ENCODE peak calls at places on chromosomes 3 and 15, in ten cellular contexts. One of them, this sample, is unnamed.

GRCh38 chr15:90829942-90830440 is 38.4 kb upstream of the FURIN start:
- DNase-seq in H1: no peak
- DNase-seq in GM12892: no peak
- DNase-seq in NCI-H69: no peak
- DNase-seq in NCI-H460: no peak
- DNase-seq in right cardiac atrium: no peak
- DNase-seq in kidney tubule cell: no peak
- DNase-seq in Daoy: no peak
- DNase-seq in HCT116: no peak
- DNase-seq in sciatic nerve: no peak
- DNase-seq in this sample: no peak

GRCh38 chr3:127096256-127097008 is 96.5 kb upstream of the PRR23E start:
- DNase-seq in H1: no peak
- DNase-seq in GM12892: no peak
- DNase-seq in NCI-H69: no peak
- DNase-seq in NCI-H460: no peak
- DNase-seq in right cardiac atrium: no peak
- DNase-seq in kidney tubule cell: no peak
- DNase-seq in Daoy: no peak
- DNase-seq in HCT116: no peak
- DNase-seq in sciatic nerve: peak; percentile 40
- DNase-seq in this sample: no peak

GRCh38 chr15:49645937-49646336 is 25.1 kb downstream of the DTWD1 start:
- DNase-seq in H1: no peak
- DNase-seq in GM12892: no peak
- DNase-seq in NCI-H69: peak; percentile 99
- DNase-seq in NCI-H460: no peak
- DNase-seq in right cardiac atrium: peak; percentile 18
- DNase-seq in kidney tubule cell: peak; percentile 98
- DNase-seq in Daoy: peak; percentile 30
- DNase-seq in HCT116: no peak
- DNase-seq in sciatic nerve: peak; percentile 62
- DNase-seq in this sample: no peak

GRCh38 chr3:12829886-12830784 is 11.2 kb downstream of the RPL32 start:
- DNase-seq in H1: no peak
- DNase-seq in GM12892: no peak
- DNase-seq in NCI-H69: no peak
- DNase-seq in NCI-H460: no peak
- DNase-seq in right cardiac atrium: no peak
- DNase-seq in kidney tubule cell: no peak
- DNase-seq in Daoy: no peak
- DNase-seq in HCT116: no peak
- DNase-seq in sciatic nerve: no peak
- DNase-seq in this sample: no peak

GRCh38 chr3:38283810-38284775 is 2.0 kb downstream of the SLC22A14 start:
- DNase-seq in H1: no peak
- DNase-seq in GM12892: no peak
- DNase-seq in NCI-H69: no peak
- DNase-seq in NCI-H460: no peak
- DNase-seq in right cardiac atrium: no peak
- DNase-seq in kidney tubule cell: no peak
- DNase-seq in Daoy: no peak
- DNase-seq in HCT116: no peak
- DNase-seq in sciatic nerve: no peak
- DNase-seq in this sample: no peak

GRCh38 chr3:34533468-34533867 is 735.0 kb downstream of the PDCD6IP start:
- DNase-seq in H1: no peak
- DNase-seq in GM12892: no peak
- DNase-seq in NCI-H69: no peak
- DNase-seq in NCI-H460: no peak
- DNase-seq in right cardiac atrium: no peak
- DNase-seq in kidney tubule cell: no peak
- DNase-seq in Daoy: no peak
- DNase-seq in HCT116: no peak
- DNase-seq in sciatic nerve: no peak
- DNase-seq in this sample: no peak

GRCh38 chr3:51388286-51389029 is 2.6 kb upstream of the RBM15B start:
- DNase-seq in H1: peak; percentile 43
- DNase-seq in GM12892: no peak
- DNase-seq in NCI-H69: no peak
- DNase-seq in NCI-H460: no peak
- DNase-seq in right cardiac atrium: no peak
- DNase-seq in kidney tubule cell: peak; percentile 68
- DNase-seq in Daoy: no peak
- DNase-seq in HCT116: peak; percentile 26
- DNase-seq in sciatic nerve: no peak
- DNase-seq in this sample: peak; percentile 59

GRCh38 chr15:70605606-70606410 is 157.6 kb downstream of the UACA start:
- DNase-seq in H1: no peak
- DNase-seq in GM12892: no peak
- DNase-seq in NCI-H69: peak; percentile 15
- DNase-seq in NCI-H460: no peak
- DNase-seq in right cardiac atrium: peak; percentile 80
- DNase-seq in kidney tubule cell: no peak
- DNase-seq in Daoy: peak; percentile 75
- DNase-seq in HCT116: no peak
- DNase-seq in sciatic nerve: peak; percentile 84
- DNase-seq in this sample: no peak

GRCh38 chr3:33060609-33061337 is 36.2 kb downstream of the GLB1 start:
- DNase-seq in H1: no peak
- DNase-seq in GM12892: no peak
- DNase-seq in NCI-H69: no peak
- DNase-seq in NCI-H460: no peak
- DNase-seq in right cardiac atrium: no peak
- DNase-seq in kidney tubule cell: no peak
- DNase-seq in Daoy: no peak
- DNase-seq in HCT116: no peak
- DNase-seq in sciatic nerve: no peak
- DNase-seq in this sample: no peak

GRCh38 chr3:181692850-181693154 is 18.9 kb upstream of the SOX2 start:
- DNase-seq in H1: no peak
- DNase-seq in GM12892: no peak
- DNase-seq in NCI-H69: no peak
- DNase-seq in NCI-H460: no peak
- DNase-seq in right cardiac atrium: no peak
- DNase-seq in kidney tubule cell: no peak
- DNase-seq in Daoy: no peak
- DNase-seq in HCT116: no peak
- DNase-seq in sciatic nerve: no peak
- DNase-seq in this sample: no peak

GRCh38 chr3:139288266-139288821 is 55.5 kb upstream of the MRPS22 start:
- DNase-seq in H1: no peak
- DNase-seq in GM12892: no peak
- DNase-seq in NCI-H69: no peak
- DNase-seq in NCI-H460: no peak
- DNase-seq in right cardiac atrium: no peak
- DNase-seq in kidney tubule cell: no peak
- DNase-seq in Daoy: no peak
- DNase-seq in HCT116: no peak
- DNase-seq in sciatic nerve: no peak
- DNase-seq in this sample: no peak

GRCh38 chr3:189337672-189338071 is 165.9 kb downstream of the TPRG1 start:
- DNase-seq in H1: no peak
- DNase-seq in GM12892: no peak
- DNase-seq in NCI-H69: peak; percentile 29
- DNase-seq in NCI-H460: no peak
- DNase-seq in right cardiac atrium: no peak
- DNase-seq in kidney tubule cell: no peak
- DNase-seq in Daoy: no peak
- DNase-seq in HCT116: no peak
- DNase-seq in sciatic nerve: no peak
- DNase-seq in this sample: no peak

GRCh38 chr3:30426319-30426993 is 179.9 kb upstream of the TGFBR2 start:
- DNase-seq in H1: no peak
- DNase-seq in GM12892: no peak
- DNase-seq in NCI-H69: no peak
- DNase-seq in NCI-H460: no peak
- DNase-seq in right cardiac atrium: peak; percentile 66
- DNase-seq in kidney tubule cell: peak; percentile 46
- DNase-seq in Daoy: no peak
- DNase-seq in HCT116: no peak
- DNase-seq in sciatic nerve: no peak
- DNase-seq in this sample: no peak

GRCh38 chr3:153087595-153088566 is 74.1 kb upstream of the RAP2B start:
- DNase-seq in H1: no peak
- DNase-seq in GM12892: no peak
- DNase-seq in NCI-H69: peak; percentile 65
- DNase-seq in NCI-H460: no peak
- DNase-seq in right cardiac atrium: no peak
- DNase-seq in kidney tubule cell: no peak
- DNase-seq in Daoy: no peak
- DNase-seq in HCT116: no peak
- DNase-seq in sciatic nerve: no peak
- DNase-seq in this sample: no peak

GRCh38 chr3:144774897-144775296 is 803.3 kb downstream of the DIPK2A start:
- DNase-seq in H1: no peak
- DNase-seq in GM12892: no peak
- DNase-seq in NCI-H69: no peak
- DNase-seq in NCI-H460: no peak
- DNase-seq in right cardiac atrium: no peak
- DNase-seq in kidney tubule cell: peak; percentile 17
- DNase-seq in Daoy: no peak
- DNase-seq in HCT116: no peak
- DNase-seq in sciatic nerve: no peak
- DNase-seq in this sample: no peak

GRCh38 chr15:50890751-50891150 is 17.7 kb upstream of the AP4E1 start:
- DNase-seq in H1: no peak
- DNase-seq in GM12892: no peak
- DNase-seq in NCI-H69: no peak
- DNase-seq in NCI-H460: no peak
- DNase-seq in right cardiac atrium: no peak
- DNase-seq in kidney tubule cell: no peak
- DNase-seq in Daoy: no peak
- DNase-seq in HCT116: no peak
- DNase-seq in sciatic nerve: no peak
- DNase-seq in this sample: no peak

This sample was measured in mesenteric fat pad.